ENCODE peak calls at places on chromosomes 13 and 19, in nine cellular contexts. W, R, L, J, M, S, Z, P and C are unnamed samples.

GRCh38 chr19:45613926-45614725 is 12.1 kb upstream of the GPR4 start:
- DNase-seq in J (no peak), L (no peak), Z (no peak), P (peak), S (no peak), R (no peak), M (no peak), W (no peak), C (peak)

GRCh38 chr19:38904463-38905185 is 4.9 kb downstream of the NFKBIB start:
- DNase-seq in J (no peak), R (no peak), Z (no peak), W (no peak), P (no peak), M (no peak), S (no peak), L (no peak), C (no peak)

GRCh38 chr13:84609716-84610115 is 727.4 kb upstream of the SLITRK1 start:
- DNase-seq in Z (no peak), M (no peak), R (no peak), J (no peak), W (no peak), P (peak), S (no peak), L (no peak), C (no peak)

GRCh38 chr19:1400281-1401137 is 833 bp downstream of the GAMT start:
- DNase-seq in L (no peak), S (no peak), Z (no peak), W (no peak), R (no peak), P (no peak), J (no peak), M (no peak), C (no peak)

GRCh38 chr19:4730740-4731171 is 7.1 kb upstream of the DPP9 start:
- DNase-seq in Z (no peak), J (peak), S (no peak), M (peak), L (no peak), W (no peak), R (no peak), P (no peak), C (peak)

GRCh38 chr13:30751183-30751933 is 16.0 kb downstream of the ALOX5AP start:
- DNase-seq in Z (no peak), P (no peak), J (no peak), L (no peak), R (no peak), W (no peak), M (no peak), S (no peak), C (no peak)

GRCh38 chr19:19059837-19060611 is 3.8 kb upstream of the SLC25A42 start:
- DNase-seq in L (no peak), S (no peak), J (no peak), M (no peak), P (no peak), Z (no peak), W (peak), R (no peak), C (no peak)

GRCh38 chr13:76791290-76791664 is 94.9 kb downstream of the KCTD12 start:
- DNase-seq in L (no peak), J (no peak), S (no peak), R (no peak), M (no peak), W (no peak), P (no peak), Z (no peak), C (no peak)

GRCh38 chr19:19567391-19567790 is 29.3 kb downstream of the CILP2 start:
- DNase-seq in S (no peak), M (no peak), R (no peak), J (no peak), Z (no peak), L (no peak), P (no peak), W (no peak), C (no peak)

GRCh38 chr19:35742121-35742724 is at the start of gene IGFLR1:
- DNase-seq in W (no peak), J (peak), P (no peak), R (no peak), Z (peak), M (peak), S (no peak), L (peak), C (peak)

GRCh38 chr19:51098366-51099069 is 9.7 kb downstream of the CTU1 start:
- DNase-seq in S (no peak), Z (peak), W (no peak), R (no peak), P (no peak), L (no peak), M (peak), J (peak), C (no peak)

GRCh38 chr13:37797606-37798005 is 72.0 kb downstream of the TRPC4 start:
- DNase-seq in S (no peak), R (no peak), W (no peak), P (no peak), J (no peak), Z (no peak), M (no peak), L (no peak), C (no peak)

GRCh38 chr19:41577833-41578232 is 1.9 kb downstream of the CEACAM21 start:
- DNase-seq in Z (no peak), R (no peak), M (no peak), S (peak), J (no peak), W (no peak), P (no peak), L (no peak), C (no peak)

GRCh38 chr19:7908078-7908699 is 4.5 kb downstream of the MAP2K7 start:
- DNase-seq in J (no peak), M (no peak), P (no peak), S (no peak), R (no peak), W (no peak), Z (no peak), L (no peak), C (no peak)

GRCh38 chr13:24540236-24541126 is 27.9 kb upstream of the PARP4 start:
- DNase-seq in L (peak), S (no peak), Z (no peak), J (no peak), W (no peak), M (no peak), R (no peak), P (no peak), C (no peak)